ENCODE peak calls at places on chromosomes 4 and X, in four cellular contexts. S is cardiac muscle cell, R is HCT116, C is HFFc6. A is an unnamed sample.

GRCh38 chr4:101262683-101263082 is 84.6 kb downstream of the PPP3CA start:
- DNase-seq in S (no peak), C (no peak), R (no peak), A (no peak)

GRCh38 chr4:148061139-148061476 is 329.2 kb downstream of the ARHGAP10 start:
- DNase-seq in S (no peak), R (no peak), C (no peak), A (no peak)

GRCh38 chr4:139333046-139333445 is 30.8 kb upstream of the NDUFC1 start:
- DNase-seq in C (no peak), R (no peak), S (no peak), A (no peak)

GRCh38 chrX:74015379-74016019 is 288.5 kb upstream of the ZCCHC13 start:
- DNase-seq in R (peak; percentile 40), C (peak; percentile 38), S (peak; percentile 79), A (no peak)

GRCh38 chrX:115960440-115961084 is 210.0 kb upstream of the AGTR2 start:
- DNase-seq in R (no peak), S (no peak), C (no peak), A (peak; percentile 27)

GRCh38 chr4:183729430-183730328 is 70.6 kb downstream of the TRAPPC11 start:
- DNase-seq in S (no peak), R (no peak), C (no peak), A (peak; percentile 79)

GRCh38 chr4:186701273-186701672 is 22.4 kb downstream of the FAT1 start:
- DNase-seq in C (no peak), R (no peak), S (peak; percentile 80), A (no peak)

GRCh38 chr4:100539706-100540105 is 21.9 kb upstream of the EMCN start:
- DNase-seq in R (no peak), C (no peak), S (no peak), A (no peak)

GRCh38 chr4:26021417-26022345 is 107.7 kb downstream of the SMIM20 start:
- DNase-seq in S (no peak), C (no peak), R (no peak), A (no peak)

GRCh38 chr4:124423160-124423559 is 289.4 kb downstream of the ANKRD50 start:
- DNase-seq in S (no peak), C (no peak), R (no peak), A (no peak)

GRCh38 chr4:145481164-145481941 is at the start of gene SMAD1:
- DNase-seq in S (peak; percentile 94), R (peak; percentile 57), C (peak; percentile 88), A (peak; percentile 41)